ENCODE peak calls at places on chromosome 16, in four cellular contexts. K is GM12892, O is stomach, I is suprapubic skin. E is an unnamed sample.

GRCh38 chr16:48517493-48517892 is 92.5 kb downstream of the N4BP1 start:
- DNase-seq in K (no peak), O (no peak), I (no peak), E (no peak)

GRCh38 chr16:64878964-64879363 is 242.9 kb downstream of the CDH11 start:
- DNase-seq in K (no peak), O (no peak), I (no peak), E (no peak)

GRCh38 chr16:30186782-30187555 is 3.6 kb downstream of the CORO1A start:
- DNase-seq in K (peak), O (peak), I (peak), E (no peak)

GRCh38 chr16:47833771-47834170 is 322.0 kb downstream of the ABCC12 start:
- DNase-seq in K (no peak), O (no peak), I (no peak), E (no peak)

GRCh38 chr16:14629919-14630619 is at the start of gene PARN:
- DNase-seq in K (peak), O (peak), I (peak), E (peak)

GRCh38 chr16:16021020-16021419 is 71.6 kb downstream of the ABCC1 start:
- DNase-seq in K (no peak), O (no peak), I (no peak), E (no peak)

GRCh38 chr16:10220942-10221341 is 38.7 kb upstream of the GRIN2A start:
- DNase-seq in K (no peak), O (no peak), I (no peak), E (no peak)

GRCh38 chr16:30903002-30903401 is 6.6 kb downstream of the CTF1 start:
- DNase-seq in K (no peak), O (no peak), I (no peak), E (no peak)

GRCh38 chr16:70778901-70779309 is 22.1 kb downstream of the VAC14 start:
- DNase-seq in K (no peak), O (no peak), I (peak), E (peak)

GRCh38 chr16:22035094-22035675 is 27.3 kb downstream of the MOSMO start:
- DNase-seq in K (no peak), O (no peak), I (no peak), E (no peak)

GRCh38 chr16:48215738-48216137 is 28.4 kb upstream of the LONP2 start:
- DNase-seq in K (no peak), O (no peak), I (no peak), E (no peak)

GRCh38 chr16:4892356-4893102 is 44.4 kb downstream of the PPL start:
- DNase-seq in K (no peak), O (no peak), I (no peak), E (no peak)

GRCh38 chr16:83940630-83941378 is 12.2 kb upstream of the OSGIN1 start:
- DNase-seq in K (no peak), O (no peak), I (no peak), E (no peak)

GRCh38 chr16:6204941-6205340 is 1107.3 kb upstream of the EEF2KMT start:
- DNase-seq in K (no peak), O (no peak), I (no peak), E (no peak)
- TF ChIP-seq POLR2AphosphoS5 in K (no peak), O (no peak), I (no peak), E (no peak)

DNA sequence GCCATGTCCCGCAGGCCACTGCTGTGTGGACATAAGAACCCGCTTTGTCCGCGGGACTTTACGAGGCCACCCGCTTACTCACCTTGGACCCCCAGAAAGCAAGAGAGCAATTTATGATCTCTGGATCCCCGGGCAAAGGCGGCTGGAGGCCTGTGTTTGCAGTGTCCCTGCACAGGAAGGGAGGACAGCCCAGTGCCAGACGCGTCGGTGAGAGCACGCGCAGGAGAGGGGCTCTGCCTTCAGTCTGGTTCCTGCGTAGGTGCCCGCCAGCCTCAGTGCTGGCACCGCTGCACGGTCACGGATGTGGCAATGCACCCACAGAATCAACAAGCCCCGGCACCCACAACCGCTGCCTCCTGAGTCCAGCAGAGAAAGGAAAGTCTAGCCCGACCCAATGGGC is 248.4 kb downstream of the C16orf95 start:
- DNase-seq in K (no peak), O (no peak), I (no peak), E (no peak)
- TF ChIP-seq POLR2AphosphoS5 in K (no peak), O (no peak), I (no peak), E (no peak)

DNA sequence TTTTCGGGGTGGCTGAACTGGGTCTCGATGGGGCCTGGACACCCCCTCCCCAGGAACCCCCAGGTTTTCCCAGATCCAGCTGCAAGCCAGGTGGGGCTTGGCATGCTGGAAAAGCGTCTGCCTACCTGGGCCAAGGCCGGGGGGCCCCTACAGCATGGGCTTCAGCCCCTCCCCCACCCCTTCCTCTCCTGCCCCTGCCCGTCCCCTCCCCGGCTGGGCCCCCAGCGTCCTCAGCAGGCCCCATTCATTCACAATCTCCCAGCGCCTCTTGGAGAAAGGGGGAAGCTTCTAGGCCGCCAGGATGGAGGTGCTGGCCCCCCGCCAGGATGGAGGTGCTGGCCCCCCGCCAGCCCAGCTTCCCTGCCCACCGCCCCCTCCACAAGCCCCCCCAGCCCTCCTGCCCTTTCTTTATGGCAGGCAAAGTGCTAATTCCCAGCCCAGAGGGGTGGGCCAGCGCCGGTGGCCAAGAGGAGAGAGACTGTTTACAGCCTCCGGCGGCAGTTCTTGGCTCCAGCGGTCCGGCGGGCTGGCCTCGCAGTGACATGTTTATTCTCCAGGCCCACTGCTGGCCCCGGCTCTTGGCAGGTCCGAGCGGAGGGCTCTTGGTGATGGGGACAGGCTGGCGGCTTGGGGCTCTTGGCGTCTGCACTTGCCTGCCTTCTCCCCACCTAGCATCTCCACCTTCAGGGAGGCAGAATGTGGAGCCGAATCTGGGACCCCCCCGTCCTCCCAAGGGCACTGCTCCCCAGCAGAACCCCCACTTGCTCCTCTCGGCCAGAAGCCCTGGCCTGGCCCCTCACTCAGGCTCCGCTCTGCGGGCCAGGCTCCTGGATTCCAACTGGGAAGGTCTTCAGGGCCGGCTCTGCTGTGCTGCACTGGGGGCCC is 94.4 kb upstream of the CIBAR2 start:
- DNase-seq in K (no peak), O (peak), I (no peak), E (no peak)
- TF ChIP-seq POLR2AphosphoS5 in K (no peak), O (peak), I (no peak), E (peak)

GRCh38 chr16:23353440-23353839 is 51.3 kb downstream of the SCNN1B start:
- DNase-seq in K (no peak), O (no peak), I (no peak), E (no peak)

GRCh38 chr16:23354246-23354645 is 52.1 kb downstream of the SCNN1B start:
- DNase-seq in K (no peak), O (no peak), I (no peak), E (no peak)

GRCh38 chr16:23348579-23349469 is 46.7 kb downstream of the SCNN1B start:
- DNase-seq in K (no peak), O (no peak), I (no peak), E (no peak)

GRCh38 chr16:23355106-23355670 is 53.1 kb downstream of the SCNN1B start:
- DNase-seq in K (no peak), O (no peak), I (no peak), E (no peak)

GRCh38 chr16:23351360-23351759 is 49.3 kb downstream of the SCNN1B start:
- DNase-seq in K (no peak), O (no peak), I (no peak), E (no peak)
- TF ChIP-seq POLR2AphosphoS5 in K (no peak), O (no peak), I (no peak), E (no peak)

GRCh38 chr16:89273741-89274472 is 56.4 kb downstream of the ZNF778 start:
- DNase-seq in K (no peak), O (no peak), I (no peak), E (no peak)
- TF ChIP-seq POLR2AphosphoS5 in K (no peak), O (no peak), I (no peak), E (no peak)

DNA sequence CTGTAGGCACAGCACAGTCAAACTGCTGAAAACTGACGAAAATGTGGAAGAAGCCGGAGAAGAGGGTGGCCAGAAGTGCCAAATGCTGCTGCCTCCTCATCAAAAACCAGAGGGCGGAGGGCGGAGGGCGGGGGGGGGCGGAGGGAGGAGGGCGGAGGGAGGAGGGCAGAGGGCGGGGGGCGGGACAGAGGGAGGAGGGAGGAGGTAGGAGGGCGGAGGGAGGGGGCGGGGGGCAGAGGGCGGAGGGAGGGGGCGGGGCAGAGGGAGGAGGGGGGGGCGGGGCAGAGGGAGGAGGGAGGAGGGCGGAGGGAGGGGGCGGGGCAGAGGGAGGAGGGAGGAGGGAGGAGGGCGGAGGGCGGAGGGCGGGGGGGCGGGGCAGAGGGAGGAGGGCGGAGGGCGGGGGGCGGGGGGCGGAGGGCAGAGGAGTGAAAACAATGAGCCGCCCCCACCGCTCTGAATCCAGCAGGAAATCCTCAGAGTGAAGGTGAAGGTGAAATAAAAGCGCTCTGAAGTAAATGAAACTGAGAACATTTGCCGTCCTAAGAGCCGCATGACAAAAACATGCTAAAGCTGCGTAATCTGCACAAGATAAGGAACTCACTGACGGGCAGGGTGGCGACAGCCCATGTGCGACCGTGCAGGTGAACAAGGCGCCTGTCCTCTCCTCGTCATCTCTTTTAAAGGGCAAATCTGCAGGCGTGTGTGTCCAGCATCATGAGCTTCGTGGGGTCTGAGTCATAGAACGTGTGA is 22.6 kb upstream of the CBFA2T3 start:
- DNase-seq in K (no peak), O (no peak), I (no peak), E (no peak)
- TF ChIP-seq POLR2AphosphoS5 in K (no peak), O (no peak), I (no peak), E (no peak)

GRCh38 chr16:354971-355441 is 2.5 kb upstream of the AXIN1 start:
- DNase-seq in K (no peak), O (no peak), I (no peak), E (no peak)

GRCh38 chr16:351804-352520 is 561 bp downstream of the AXIN1 start:
- DNase-seq in K (no peak), O (no peak), I (peak), E (no peak)

GRCh38 chr16:354286-354881 is 1.9 kb upstream of the AXIN1 start:
- DNase-seq in K (no peak), O (no peak), I (peak), E (no peak)

GRCh38 chr16:353404-354285 is 1.1 kb upstream of the AXIN1 start:
- DNase-seq in K (no peak), O (no peak), I (peak), E (no peak)

GRCh38 chr16:352547-353403 is at the start of gene AXIN1:
- DNase-seq in K (peak), O (peak), I (peak), E (peak)
- TF ChIP-seq POLR2AphosphoS5 in K (no peak), O (peak), I (no peak), E (peak)

DNA sequence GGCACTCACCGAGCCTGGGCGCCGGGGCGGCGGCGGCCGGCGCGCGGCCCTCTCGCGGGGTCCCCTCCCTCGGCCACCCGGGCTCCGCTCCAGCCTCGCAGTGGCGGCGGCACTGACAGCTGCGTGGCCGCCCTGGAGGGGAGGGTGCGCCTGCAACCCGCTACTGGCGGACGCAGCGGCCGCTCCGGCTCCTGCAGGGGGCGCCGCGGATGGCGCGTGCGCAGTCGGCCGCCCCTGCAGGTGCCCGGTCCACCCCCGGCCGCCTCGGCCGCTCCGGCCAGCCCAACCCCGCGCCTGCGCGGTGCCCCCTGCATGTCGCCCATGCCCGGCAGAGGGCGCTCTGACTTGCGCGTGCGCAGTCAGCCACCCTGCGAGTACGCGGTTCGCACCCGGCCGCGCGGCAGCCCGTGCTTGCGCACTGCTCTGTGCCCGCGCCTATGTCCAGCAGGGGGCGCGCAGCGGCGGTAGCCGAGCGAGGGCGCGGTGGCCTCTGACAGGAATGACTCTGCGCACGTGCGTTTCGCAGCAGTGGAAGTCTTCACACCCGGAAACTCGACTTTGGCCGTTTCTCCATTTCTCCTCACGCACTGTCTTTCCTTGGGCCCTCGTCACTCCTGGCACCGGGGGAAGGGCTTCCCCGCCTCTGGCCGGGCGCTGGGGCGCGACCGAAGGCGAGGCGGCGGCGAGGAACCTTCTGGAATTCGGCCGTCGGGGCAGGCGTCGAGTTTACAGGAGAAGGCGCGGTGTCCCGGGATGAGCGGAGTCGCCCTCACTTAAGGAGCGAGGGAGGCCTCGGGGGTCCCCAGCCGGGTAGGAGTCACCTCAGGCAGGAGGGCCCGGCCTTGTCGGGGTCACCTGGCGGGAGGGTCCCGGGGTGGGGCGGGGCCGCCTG is at the start of gene ABCA3:
- DNase-seq in K (peak), O (peak), I (peak), E (no peak)
- TF ChIP-seq POLR2AphosphoS5 in K (no peak), O (peak), I (peak), E (no peak)

GRCh38 chr16:3716831-3717234 is 491 bp downstream of the TRAP1 start:
- DNase-seq in K (no peak), O (no peak), I (no peak), E (no peak)
- TF ChIP-seq POLR2AphosphoS5 in K (no peak), O (no peak), I (no peak), E (no peak)

DNA sequence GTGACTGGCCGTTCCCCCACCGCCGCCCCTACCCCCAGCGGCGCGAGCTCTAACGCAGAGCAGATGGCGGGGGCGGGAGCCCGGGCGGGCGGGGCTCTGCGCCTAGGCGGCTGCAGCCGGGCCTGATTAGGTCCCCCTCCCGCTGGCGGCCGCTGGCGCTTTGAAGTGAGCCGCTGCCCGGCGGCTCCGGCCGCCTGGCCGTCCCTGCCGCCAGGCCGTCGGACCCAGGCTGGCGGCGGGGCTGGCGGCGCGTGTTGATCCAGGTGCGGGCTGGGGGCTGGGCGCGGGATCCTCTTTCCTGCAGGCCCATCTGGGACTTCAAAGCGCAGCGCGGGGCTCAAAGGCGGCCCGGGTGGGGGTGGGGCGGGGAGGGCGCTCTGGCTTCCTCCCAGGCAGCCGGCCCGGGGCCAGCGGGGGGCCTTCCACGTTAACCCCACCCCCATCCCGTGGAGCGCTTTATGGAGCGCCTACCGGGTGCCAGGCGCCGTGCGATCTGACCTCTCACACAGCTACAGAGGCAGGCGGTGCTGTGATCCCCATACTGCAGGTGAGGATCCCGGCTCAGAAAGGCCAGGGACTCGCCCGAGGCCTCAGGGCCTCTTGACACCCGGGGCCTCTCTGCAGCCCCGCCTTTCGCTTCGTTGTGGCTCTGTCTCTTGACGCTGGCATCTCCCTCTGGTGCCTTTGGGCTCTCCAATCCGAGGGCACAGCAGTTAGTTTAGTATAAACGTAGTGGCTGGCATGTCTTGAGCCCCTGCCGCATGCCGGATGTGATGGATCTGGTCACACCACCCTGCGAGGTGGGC is 80.0 kb upstream of the NKD1 start:
- DNase-seq in K (peak), O (peak), I (peak), E (no peak)
- TF ChIP-seq POLR2AphosphoS5 in K (no peak), O (no peak), I (no peak), E (no peak)

E was measured in vagina.